ENCODE peak calls at places on chromosome 15, in six cellular contexts. One of them, this sample, is unnamed.

GRCh38 chr15:52101542-52102340 is 10.8 kb downstream of the BCL2L10 start:
- DNase-seq in fibroblast of lung: no peak
- DNase-seq in ovary: no peak
- DNase-seq in heart left ventricle: no peak
- DNase-seq in transverse colon: no peak
- DNase-seq in lower lobe of right lung: no peak
- DNase-seq in this sample: no peak

GRCh38 chr15:92797168-92798052 is 102.7 kb upstream of the CHD2 start:
- DNase-seq in fibroblast of lung: peak
- DNase-seq in ovary: no peak
- DNase-seq in heart left ventricle: no peak
- DNase-seq in transverse colon: no peak
- DNase-seq in lower lobe of right lung: no peak
- DNase-seq in this sample: peak

GRCh38 chr15:55998478-55998877 is 5.1 kb upstream of the NEDD4 start:
- DNase-seq in fibroblast of lung: no peak
- DNase-seq in ovary: no peak
- DNase-seq in heart left ventricle: no peak
- DNase-seq in transverse colon: no peak
- DNase-seq in lower lobe of right lung: no peak
- DNase-seq in this sample: no peak

GRCh38 chr15:60782316-60782715 is 303.4 kb upstream of the ICE2 start:
- DNase-seq in fibroblast of lung: no peak
- DNase-seq in ovary: no peak
- DNase-seq in heart left ventricle: no peak
- DNase-seq in transverse colon: no peak
- DNase-seq in lower lobe of right lung: no peak
- DNase-seq in this sample: no peak

GRCh38 chr15:40047413-40048154 is 8.6 kb upstream of the SRP14 start:
- DNase-seq in fibroblast of lung: peak
- DNase-seq in ovary: peak
- DNase-seq in heart left ventricle: peak
- DNase-seq in transverse colon: peak
- DNase-seq in lower lobe of right lung: peak
- DNase-seq in this sample: no peak

GRCh38 chr15:65105038-65105437 is 10.0 kb downstream of the UBAP1L start:
- DNase-seq in fibroblast of lung: no peak
- DNase-seq in ovary: no peak
- DNase-seq in heart left ventricle: no peak
- DNase-seq in transverse colon: no peak
- DNase-seq in lower lobe of right lung: no peak
- DNase-seq in this sample: no peak

GRCh38 chr15:60758961-60759729 is 280.2 kb upstream of the ICE2 start:
- DNase-seq in fibroblast of lung: peak
- DNase-seq in ovary: no peak
- DNase-seq in heart left ventricle: no peak
- DNase-seq in transverse colon: no peak
- DNase-seq in lower lobe of right lung: no peak
- DNase-seq in this sample: no peak

GRCh38 chr15:55993111-55993803 is at the start of gene NEDD4:
- DNase-seq in fibroblast of lung: peak
- DNase-seq in ovary: peak
- DNase-seq in heart left ventricle: peak
- DNase-seq in transverse colon: peak
- DNase-seq in lower lobe of right lung: peak
- DNase-seq in this sample: peak

GRCh38 chr15:68114356-68114755 is 60.2 kb downstream of the PIAS1 start:
- DNase-seq in fibroblast of lung: peak
- DNase-seq in ovary: no peak
- DNase-seq in heart left ventricle: no peak
- DNase-seq in transverse colon: no peak
- DNase-seq in lower lobe of right lung: no peak
- DNase-seq in this sample: no peak

GRCh38 chr15:40744810-40745152 is 10.3 kb downstream of the RMDN3 start:
- DNase-seq in fibroblast of lung: no peak
- DNase-seq in ovary: no peak
- DNase-seq in heart left ventricle: no peak
- DNase-seq in transverse colon: no peak
- DNase-seq in lower lobe of right lung: no peak
- DNase-seq in this sample: no peak

GRCh38 chr15:29522373-29523276 is 253.0 kb upstream of the NSMCE3 start:
- DNase-seq in fibroblast of lung: no peak
- DNase-seq in ovary: no peak
- DNase-seq in heart left ventricle: no peak
- DNase-seq in transverse colon: peak
- DNase-seq in lower lobe of right lung: no peak
- DNase-seq in this sample: no peak

GRCh38 chr15:36609793-36610192 is 30.4 kb downstream of the CDIN1 start:
- DNase-seq in fibroblast of lung: no peak
- DNase-seq in ovary: no peak
- DNase-seq in heart left ventricle: no peak
- DNase-seq in transverse colon: no peak
- DNase-seq in lower lobe of right lung: no peak
- DNase-seq in this sample: no peak

GRCh38 chr15:36614016-36614415 is 34.6 kb downstream of the CDIN1 start:
- DNase-seq in fibroblast of lung: no peak
- DNase-seq in ovary: no peak
- DNase-seq in heart left ventricle: no peak
- DNase-seq in transverse colon: no peak
- DNase-seq in lower lobe of right lung: no peak
- DNase-seq in this sample: no peak

GRCh38 chr15:36612063-36612788 is 32.8 kb downstream of the CDIN1 start:
- DNase-seq in fibroblast of lung: peak
- DNase-seq in ovary: no peak
- DNase-seq in heart left ventricle: no peak
- DNase-seq in transverse colon: no peak
- DNase-seq in lower lobe of right lung: no peak
- DNase-seq in this sample: peak

GRCh38 chr15:36605626-36606263 is 26.3 kb downstream of the CDIN1 start:
- DNase-seq in fibroblast of lung: no peak
- DNase-seq in ovary: no peak
- DNase-seq in heart left ventricle: no peak
- DNase-seq in transverse colon: no peak
- DNase-seq in lower lobe of right lung: no peak
- DNase-seq in this sample: no peak

GRCh38 chr15:36608166-36608565 is 28.7 kb downstream of the CDIN1 start:
- DNase-seq in fibroblast of lung: peak
- DNase-seq in ovary: no peak
- DNase-seq in heart left ventricle: no peak
- DNase-seq in transverse colon: no peak
- DNase-seq in lower lobe of right lung: no peak
- DNase-seq in this sample: no peak
- TF ChIP-seq CTCF in fibroblast of lung: no peak
- TF ChIP-seq CTCF in ovary: no peak
- TF ChIP-seq CTCF in heart left ventricle: no peak
- TF ChIP-seq CTCF in transverse colon: no peak
- TF ChIP-seq CTCF in lower lobe of right lung: no peak
- TF ChIP-seq CTCF in this sample: no peak

GRCh38 chr15:33201376-33202189 is 7.1 kb upstream of the FMN1 start:
- DNase-seq in fibroblast of lung: peak
- DNase-seq in ovary: no peak
- DNase-seq in heart left ventricle: peak
- DNase-seq in transverse colon: peak
- DNase-seq in lower lobe of right lung: peak
- DNase-seq in this sample: peak
- H3K4me3 ChIP-seq in fibroblast of lung: peak
- H3K4me3 ChIP-seq in ovary: no peak
- H3K4me3 ChIP-seq in heart left ventricle: peak
- H3K4me3 ChIP-seq in transverse colon: no peak
- H3K4me3 ChIP-seq in lower lobe of right lung: peak
- H3K4me3 ChIP-seq in this sample: no peak

DNA sequence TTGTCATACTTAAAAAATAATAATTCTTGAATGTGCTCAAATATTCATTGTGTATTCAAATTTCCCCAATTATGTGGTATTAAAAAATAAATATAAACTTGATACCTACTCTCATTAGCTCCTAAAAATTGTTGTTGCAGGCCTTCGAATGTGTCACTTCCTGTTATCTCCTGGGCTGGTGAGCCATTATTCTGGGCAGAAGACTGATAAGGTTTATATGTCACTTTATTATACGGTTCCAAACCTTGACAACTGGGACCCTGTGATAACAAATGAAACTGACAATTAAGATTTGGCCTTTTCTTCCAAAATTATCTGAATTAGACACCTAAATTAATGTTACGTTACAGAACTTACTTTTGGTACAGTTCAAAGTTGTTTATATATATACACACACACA is 15.0 kb downstream of the CEP152 start:
- DNase-seq in fibroblast of lung: no peak
- DNase-seq in ovary: no peak
- DNase-seq in heart left ventricle: no peak
- DNase-seq in transverse colon: no peak
- DNase-seq in lower lobe of right lung: no peak
- DNase-seq in this sample: no peak
- TF ChIP-seq CTCF in fibroblast of lung: no peak
- TF ChIP-seq CTCF in ovary: no peak
- TF ChIP-seq CTCF in heart left ventricle: no peak
- TF ChIP-seq CTCF in transverse colon: no peak
- TF ChIP-seq CTCF in lower lobe of right lung: no peak
- TF ChIP-seq CTCF in this sample: no peak

DNA sequence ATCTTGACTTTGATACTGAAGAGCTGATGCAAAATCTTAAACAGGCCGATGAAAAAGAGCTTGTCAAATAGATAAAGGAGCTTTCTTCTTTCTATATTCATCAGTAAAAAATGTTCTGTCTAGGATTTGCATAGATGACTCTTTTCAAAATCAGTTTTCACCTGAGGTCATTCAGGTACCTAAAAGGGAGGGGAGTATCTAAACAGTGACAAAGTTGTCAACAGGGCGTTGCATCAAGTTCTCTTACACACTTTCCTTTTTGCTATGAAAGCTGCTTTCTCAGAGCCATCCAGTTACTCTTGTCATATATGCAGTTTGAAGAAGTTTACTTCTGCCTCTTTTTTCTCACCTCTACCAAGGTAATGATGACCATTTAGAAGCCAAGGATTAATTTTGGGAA is 60.0 kb downstream of the AKAP13 start:
- DNase-seq in fibroblast of lung: no peak
- DNase-seq in ovary: no peak
- DNase-seq in heart left ventricle: no peak
- DNase-seq in transverse colon: no peak
- DNase-seq in lower lobe of right lung: no peak
- DNase-seq in this sample: no peak
- H3K4me3 ChIP-seq in fibroblast of lung: no peak
- H3K4me3 ChIP-seq in ovary: no peak
- H3K4me3 ChIP-seq in heart left ventricle: no peak
- H3K4me3 ChIP-seq in transverse colon: no peak
- H3K4me3 ChIP-seq in lower lobe of right lung: no peak
- H3K4me3 ChIP-seq in this sample: no peak

GRCh38 chr15:74263473-74263872 is 27.3 kb downstream of the CCDC33 start:
- DNase-seq in fibroblast of lung: no peak
- DNase-seq in ovary: no peak
- DNase-seq in heart left ventricle: no peak
- DNase-seq in transverse colon: no peak
- DNase-seq in lower lobe of right lung: no peak
- DNase-seq in this sample: no peak
- TF ChIP-seq CTCF in fibroblast of lung: no peak
- TF ChIP-seq CTCF in ovary: no peak
- TF ChIP-seq CTCF in heart left ventricle: no peak
- TF ChIP-seq CTCF in transverse colon: no peak
- TF ChIP-seq CTCF in lower lobe of right lung: no peak
- TF ChIP-seq CTCF in this sample: no peak

GRCh38 chr15:96889734-96890480 is 559.4 kb downstream of the NR2F2 start:
- DNase-seq in fibroblast of lung: no peak
- DNase-seq in ovary: no peak
- DNase-seq in heart left ventricle: no peak
- DNase-seq in transverse colon: no peak
- DNase-seq in lower lobe of right lung: no peak
- DNase-seq in this sample: no peak
- H3K4me3 ChIP-seq in fibroblast of lung: peak
- H3K4me3 ChIP-seq in ovary: peak
- H3K4me3 ChIP-seq in heart left ventricle: peak
- H3K4me3 ChIP-seq in transverse colon: peak
- H3K4me3 ChIP-seq in lower lobe of right lung: peak
- H3K4me3 ChIP-seq in this sample: peak

This sample was measured in LNCaP clone FGC.